ENCODE peak calls at places on chromosomes 4 and X, in five cellular contexts. P is breast epithelium, O is astrocyte of the cerebellum, F is BE2C, Q is GM23248. H is an unnamed sample.

GRCh38 chrX:78315745-78316144 is 11.7 kb downstream of the CYSLTR1 start:
- DNase-seq in P (no peak), O (no peak), F (no peak), Q (no peak), H (no peak)

GRCh38 chrX:32455704-32456103 is 755.6 kb downstream of the DMD start:
- DNase-seq in P (no peak), O (no peak), F (no peak), Q (no peak), H (no peak)

GRCh38 chr4:87035881-87036509 is 101.2 kb downstream of the AFF1 start:
- DNase-seq in P (no peak), O (no peak), F (no peak), Q (no peak), H (no peak)

GRCh38 chrX:134247492-134247891 is 10.5 kb downstream of the CCDC160 start:
- DNase-seq in P (no peak), O (no peak), F (no peak), Q (no peak), H (no peak)

GRCh38 chr4:8419222-8420041 is 21.1 kb downstream of the ACOX3 start:
- DNase-seq in P (no peak), O (no peak), F (no peak), Q (peak), H (no peak)

GRCh38 chrX:20382518-20383291 is 116.0 kb upstream of the RPS6KA3 start:
- DNase-seq in P (no peak), O (no peak), F (peak), Q (peak), H (no peak)

GRCh38 chr4:186712690-186713089 is 11.0 kb downstream of the FAT1 start:
- DNase-seq in P (no peak), O (no peak), F (no peak), Q (no peak), H (no peak)

GRCh38 chrX:50988649-50989048 is 78.1 kb downstream of the BMP15 start:
- DNase-seq in P (no peak), O (no peak), F (peak), Q (peak), H (peak)

GRCh38 chr4:1348746-1349145 is 1.7 kb downstream of the UVSSA start:
- DNase-seq in P (no peak), O (no peak), F (no peak), Q (no peak), H (no peak)

GRCh38 chr4:77036206-77036605 is 39.6 kb downstream of the CCNI start:
- DNase-seq in P (no peak), O (peak), F (no peak), Q (peak), H (peak)

GRCh38 chrX:140440891-140441290 is 64.0 kb downstream of the SOX3 start:
- DNase-seq in P (no peak), O (no peak), F (no peak), Q (no peak), H (no peak)

GRCh38 chr4:144451771-144452170 is 194.2 kb upstream of the HHIP start:
- DNase-seq in P (no peak), O (no peak), F (no peak), Q (no peak), H (peak)

GRCh38 chr4:127240721-127241120 is 392.0 kb upstream of the INTU start:
- DNase-seq in P (no peak), O (no peak), F (no peak), Q (peak), H (peak)

GRCh38 chr4:113094802-113095201 is 45.3 kb downstream of the ANK2 start:
- DNase-seq in P (no peak), O (peak), F (peak), Q (peak), H (peak)

GRCh38 chr4:177448850-177449249 is 6.6 kb upstream of the AGA start:
- DNase-seq in P (no peak), O (peak), F (no peak), Q (peak), H (peak)

GRCh38 chrX:45472968-45473367 is 272.3 kb upstream of the DIPK2B start:
- DNase-seq in P (no peak), O (peak), F (no peak), Q (peak), H (peak)

GRCh38 chr4:183080372-183081115 is 18.5 kb upstream of the WWC2 start:
- DNase-seq in P (no peak), O (no peak), F (no peak), Q (no peak), H (no peak)

GRCh38 chr4:76199664-76200211 is 13.9 kb downstream of the SCARB2 start:
- DNase-seq in P (no peak), O (no peak), F (peak), Q (no peak), H (no peak)

GRCh38 chr4:6426571-6427438 is 45.6 kb downstream of the PPP2R2C start:
- DNase-seq in P (no peak), O (no peak), F (no peak), Q (no peak), H (no peak)

GRCh38 chrX:110032534-110033161 is 29.7 kb downstream of the TMEM164 start:
- DNase-seq in P (no peak), O (no peak), F (no peak), Q (peak), H (no peak)

GRCh38 chrX:105461013-105461412 is 240.5 kb upstream of the TEX13A start:
- DNase-seq in P (no peak), O (no peak), F (no peak), Q (no peak), H (no peak)

GRCh38 chr4:112514449-112515277 is 1.3 kb downstream of the NEUROG2 start:
- DNase-seq in P (no peak), O (no peak), F (peak), Q (no peak), H (no peak)

GRCh38 chr4:149264093-149264733 is 551.4 kb downstream of the IQCM start:
- DNase-seq in P (no peak), O (peak), F (peak), Q (peak), H (peak)

GRCh38 chr4:145347684-145348083 is 134.0 kb upstream of the SMAD1 start:
- DNase-seq in P (no peak), O (peak), F (no peak), Q (no peak), H (peak)

GRCh38 chrX:150680974-150681373 is 12.2 kb upstream of the MTMR1 start:
- DNase-seq in P (no peak), O (peak), F (no peak), Q (peak), H (peak)

GRCh38 chr4:92615049-92615448 is 311.3 kb downstream of the GRID2 start:
- DNase-seq in P (no peak), O (no peak), F (no peak), Q (no peak), H (no peak)

GRCh38 chr4:7786040-7786439 is 153.6 kb downstream of the AFAP1 start:
- DNase-seq in P (no peak), O (no peak), F (no peak), Q (no peak), H (no peak)

GRCh38 chrX:39975094-39975865 is 122.5 kb downstream of the BCOR start:
- DNase-seq in P (peak), O (no peak), F (no peak), Q (no peak), H (no peak)

GRCh38 chr4:37741564-37741963 is 55.4 kb upstream of the RELL1 start:
- DNase-seq in P (no peak), O (no peak), F (no peak), Q (no peak), H (no peak)

GRCh38 chrX:85024562-85024961 is 20.9 kb downstream of the APOOL start:
- DNase-seq in P (no peak), O (no peak), F (no peak), Q (no peak), H (no peak)

GRCh38 chr4:1329408-1330371 is 17.3 kb upstream of the UVSSA start:
- DNase-seq in P (no peak), O (no peak), F (no peak), Q (peak), H (no peak)

GRCh38 chr4:128517739-128518510 is 230.3 kb upstream of the PGRMC2 start:
- DNase-seq in P (no peak), O (peak), F (peak), Q (peak), H (peak)

GRCh38 chr4:111639876-111640275 is 505.4 kb upstream of the FAM241A start:
- DNase-seq in P (no peak), O (no peak), F (no peak), Q (peak), H (peak)

GRCh38 chr4:123481034-123481433 is 84.4 kb downstream of the SPRY1 start:
- DNase-seq in P (no peak), O (peak), F (no peak), Q (peak), H (peak)

GRCh38 chr4:127355738-127356137 is 277.0 kb upstream of the INTU start:
- DNase-seq in P (no peak), O (no peak), F (no peak), Q (peak), H (no peak)

GRCh38 chrX:43580621-43581020 is 75.5 kb upstream of the MAOA start:
- DNase-seq in P (no peak), O (no peak), F (no peak), Q (no peak), H (no peak)

GRCh38 chr4:113636877-113637276 is 124.7 kb downstream of the CAMK2D start:
- DNase-seq in P (no peak), O (peak), F (no peak), Q (peak), H (peak)

GRCh38 chrX:112043997-112044396 is 38.6 kb downstream of the TRPC5 start:
- DNase-seq in P (no peak), O (no peak), F (no peak), Q (peak), H (no peak)

GRCh38 chrX:73447311-73447794 is 500 bp downstream of the CDX4 start:
- DNase-seq in P (no peak), O (no peak), F (no peak), Q (no peak), H (no peak)
- H3K4me3 ChIP-seq in P (no peak), O (no peak), F (no peak), Q (no peak), H (no peak)

GRCh38 chr4:70908993-70909556 is 6.9 kb downstream of the MOB1B start:
- DNase-seq in P (no peak), O (no peak), F (no peak), Q (no peak), H (no peak)

GRCh38 chr4:70913947-70914445 is 11.8 kb downstream of the MOB1B start:
- DNase-seq in P (no peak), O (no peak), F (no peak), Q (peak), H (no peak)

GRCh38 chr4:70915874-70916559 is 13.8 kb downstream of the MOB1B start:
- DNase-seq in P (no peak), O (no peak), F (no peak), Q (no peak), H (no peak)

GRCh38 chr4:70915048-70915815 is 13.1 kb downstream of the MOB1B start:
- DNase-seq in P (no peak), O (no peak), F (no peak), Q (peak), H (no peak)

DNA sequence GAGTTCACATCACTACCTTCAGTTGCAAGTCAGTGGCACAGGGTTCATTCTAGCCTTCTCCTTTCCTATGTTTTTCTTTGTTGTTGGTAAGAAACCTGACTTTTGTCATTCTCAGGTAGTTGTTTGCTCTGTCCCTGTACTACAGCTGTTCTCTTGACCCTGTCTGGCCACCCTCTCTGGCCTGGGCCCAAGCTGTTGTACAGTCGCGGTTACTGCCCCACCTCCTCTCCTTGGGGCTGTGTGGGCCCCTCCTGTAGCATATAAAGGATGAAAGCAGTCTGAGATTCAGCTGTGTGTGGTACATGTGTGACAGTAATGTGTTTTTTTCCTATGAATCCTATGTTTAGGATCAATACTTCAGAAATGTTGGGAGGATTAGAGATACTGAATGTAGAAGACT is 12.5 kb downstream of the MOB1B start:
- DNase-seq in P (no peak), O (no peak), F (no peak), Q (no peak), H (no peak)
- H3K4me3 ChIP-seq in P (no peak), O (no peak), F (no peak), Q (no peak), H (no peak)

GRCh38 chr4:139559095-139559490 is 3.1 kb upstream of the SETD7 start:
- DNase-seq in P (no peak), O (no peak), F (no peak), Q (no peak), H (no peak)

GRCh38 chr4:139557506-139558110 is 1.6 kb upstream of the SETD7 start:
- DNase-seq in P (no peak), O (no peak), F (no peak), Q (no peak), H (no peak)

GRCh38 chr4:139558235-139559094 is 2.4 kb upstream of the SETD7 start:
- DNase-seq in P (no peak), O (no peak), F (no peak), Q (no peak), H (no peak)

GRCh38 chr4:139560396-139561084 is 4.5 kb upstream of the SETD7 start:
- DNase-seq in P (no peak), O (no peak), F (peak), Q (no peak), H (no peak)

GRCh38 chr4:139559692-139560091 is 3.7 kb upstream of the SETD7 start:
- DNase-seq in P (no peak), O (no peak), F (peak), Q (no peak), H (no peak)
- H3K4me3 ChIP-seq in P (no peak), O (no peak), F (no peak), Q (no peak), H (no peak)

GRCh38 chrX:41441934-41442823 is 5.0 kb upstream of the NYX start:
- DNase-seq in P (peak), O (no peak), F (no peak), Q (peak), H (peak)
- H3K4me3 ChIP-seq in P (peak), O (peak), F (no peak), Q (peak), H (peak)

GRCh38 chr4:84582988-84583870 is at the start of gene CDS1:
- DNase-seq in P (peak), O (no peak), F (peak), Q (peak), H (no peak)

GRCh38 chr4:84583871-84584373 is 995 bp downstream of the CDS1 start:
- DNase-seq in P (no peak), O (no peak), F (no peak), Q (peak), H (no peak)

GRCh38 chr4:84579410-84579791 is 3.5 kb upstream of the CDS1 start:
- DNase-seq in P (no peak), O (no peak), F (no peak), Q (no peak), H (no peak)

GRCh38 chr4:84585276-84585675 is 2.3 kb downstream of the CDS1 start:
- DNase-seq in P (no peak), O (no peak), F (no peak), Q (no peak), H (no peak)

DNA sequence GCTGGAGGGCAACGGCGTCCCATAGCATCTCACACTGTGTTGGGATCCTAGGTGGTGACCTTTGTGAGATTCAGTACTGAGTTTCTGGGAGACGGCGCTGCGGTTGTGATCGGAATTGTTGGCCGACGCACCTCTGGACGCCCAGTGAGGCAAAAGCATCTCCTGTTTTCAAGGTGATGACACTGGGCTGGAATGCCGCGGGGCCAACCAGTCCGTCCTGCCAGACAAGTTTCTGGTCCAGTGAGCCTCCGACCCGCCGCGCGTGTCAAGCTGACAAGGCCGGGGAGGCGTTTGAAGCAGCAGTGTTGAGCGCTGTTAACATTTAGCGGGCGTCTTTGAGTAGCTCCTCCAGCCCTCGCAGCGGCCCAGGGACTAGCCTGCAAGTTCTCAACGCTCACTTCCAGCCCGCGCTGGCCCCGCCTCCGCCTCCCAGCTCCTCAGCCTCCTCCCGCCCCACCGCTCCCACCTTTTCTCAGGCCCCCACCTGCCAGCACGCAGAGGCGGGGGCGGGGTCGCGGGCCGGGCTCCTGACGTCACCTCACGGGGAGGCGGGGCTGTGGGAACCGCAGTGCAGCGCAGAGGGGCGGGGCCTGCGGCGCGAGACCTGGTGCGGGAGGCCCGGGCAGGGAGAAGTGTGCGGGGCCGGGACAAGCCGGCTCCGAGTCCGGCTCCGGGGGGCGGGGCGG is 482 bp upstream of the CDS1 start:
- DNase-seq in P (peak), O (peak), F (peak), Q (peak), H (peak)
- H3K4me3 ChIP-seq in P (peak), O (peak), F (peak), Q (peak), H (peak)

GRCh38 chr4:104420766-104421165 is 73.9 kb downstream of the CXXC4 start:
- DNase-seq in P (no peak), O (no peak), F (no peak), Q (no peak), H (no peak)

GRCh38 chr4:104425948-104426347 is 68.7 kb downstream of the CXXC4 start:
- DNase-seq in P (no peak), O (no peak), F (no peak), Q (no peak), H (no peak)

GRCh38 chr4:104421576-104421975 is 73.1 kb downstream of the CXXC4 start:
- DNase-seq in P (no peak), O (no peak), F (no peak), Q (no peak), H (no peak)

GRCh38 chr4:104425003-104425402 is 69.7 kb downstream of the CXXC4 start:
- DNase-seq in P (no peak), O (no peak), F (peak), Q (no peak), H (no peak)

DNA sequence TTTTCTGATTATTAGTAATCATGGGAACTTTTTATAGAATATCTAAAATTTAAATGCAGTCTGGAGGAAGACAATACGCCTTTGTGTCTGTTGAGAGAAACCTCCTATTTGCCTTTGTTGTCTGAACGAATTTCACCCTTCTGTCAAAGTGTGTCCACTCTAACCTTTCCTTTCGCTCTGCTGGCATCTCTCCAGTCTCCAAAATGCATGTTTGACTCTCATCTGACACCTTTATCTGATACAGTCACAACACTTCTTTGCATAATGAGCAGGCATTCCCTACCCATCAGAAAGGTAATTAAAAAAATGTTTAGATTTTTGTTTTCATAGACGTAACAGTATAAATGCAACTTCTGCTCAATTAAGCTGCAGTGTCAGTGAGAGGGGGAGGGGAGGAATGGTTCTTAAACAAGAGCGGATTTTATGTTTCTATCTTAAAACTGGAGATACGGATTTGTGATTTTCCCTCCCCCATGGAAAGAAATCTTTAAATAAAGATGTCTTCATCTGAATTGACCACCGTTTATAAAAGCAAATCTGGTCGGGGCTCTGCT is 70.2 kb downstream of the CXXC4 start:
- DNase-seq in P (no peak), O (no peak), F (no peak), Q (no peak), H (no peak)
- H3K4me3 ChIP-seq in P (peak), O (peak), F (peak), Q (no peak), H (no peak)